ENCODE peak calls at places on chromosomes 5 and 9, in nine cellular contexts. G is GM04503; K is fibroblast of pulmonary artery; Z is HEK293T; U is Right ventricle myocardium superior; C is Calu3; X is cardiac septum; A is RCC 7860; R is activated CD8-positive, alpha-beta memory T cell treated with anti-CD3 and anti-CD28 coated beads, Interleukin-2, amount 50 U/mL, for 4 hours. S is an unnamed sample.

GRCh38 chr9:100488171-100488570 is 15.2 kb downstream of the TMEFF1 start:
- DNase-seq in A (no peak), C (no peak), R (no peak), Z (no peak), X (no peak), U (no peak), K (no peak), G (no peak), S (no peak)

GRCh38 chr5:153952893-153953292 is 85.8 kb downstream of the FAM114A2 start:
- DNase-seq in Z (no peak), R (no peak), G (peak; percentile 64), K (no peak), X (no peak), A (no peak), U (no peak), C (no peak), S (no peak)

GRCh38 chr5:120817044-120817985 is 353.2 kb downstream of the PRR16 start:
- DNase-seq in R (no peak), G (no peak), Z (peak; percentile 10), X (no peak), A (no peak), C (peak; percentile 36), U (no peak), K (peak; percentile 17), S (no peak)

GRCh38 chr5:81370912-81371311 is 23.0 kb downstream of the ACOT12 start:
- DNase-seq in Z (no peak), U (no peak), R (no peak), X (no peak), K (no peak), G (no peak), A (no peak), C (no peak), S (no peak)

GRCh38 chr5:172925336-172925948 is 33.8 kb upstream of the RPL26L1 start:
- DNase-seq in X (no peak), K (no peak), G (no peak), C (no peak), U (no peak), R (no peak), A (no peak), Z (no peak), S (no peak)

GRCh38 chr5:140840978-140841962 is at the start of gene PCDHA8:
- DNase-seq in G (no peak), K (no peak), C (no peak), U (no peak), X (no peak), A (no peak), R (no peak), Z (peak; percentile 43), S (no peak)

GRCh38 chr5:23013395-23013994 is 160.4 kb upstream of the CDH12 start:
- DNase-seq in A (no peak), R (no peak), U (no peak), C (no peak), Z (no peak), X (no peak), G (no peak), K (no peak), S (no peak)

GRCh38 chr5:173764321-173765029 is 123.7 kb upstream of the CPEB4 start:
- DNase-seq in A (peak; percentile 98), G (peak; percentile 83), X (peak; percentile 88), C (peak; percentile 92), U (peak; percentile 82), K (peak; percentile 94), R (no peak), Z (peak; percentile 74), S (no peak)

GRCh38 chr5:119330367-119331183 is 25.2 kb upstream of the TNFAIP8 start:
- DNase-seq in Z (no peak), C (no peak), X (no peak), R (no peak), U (no peak), A (no peak), K (no peak), G (no peak), S (peak; percentile 46)

GRCh38 chr5:54087436-54087835 is 222.9 kb downstream of the ARL15 start:
- DNase-seq in G (peak; percentile 58), A (peak; percentile 36), X (no peak), U (no peak), C (no peak), K (peak; percentile 68), Z (no peak), R (no peak), S (no peak)

GRCh38 chr5:14155075-14155474 is 11.9 kb downstream of the TRIO start:
- DNase-seq in U (no peak), G (no peak), A (peak; percentile 4), X (no peak), Z (no peak), R (no peak), C (no peak), K (no peak), S (no peak)

GRCh38 chr5:180830253-180831138 is 27.9 kb upstream of the MGAT1 start:
- DNase-seq in K (peak; percentile 38), G (no peak), X (peak; percentile 88), Z (no peak), R (peak; percentile 72), C (no peak), A (no peak), U (peak; percentile 81), S (peak; percentile 60)

GRCh38 chr5:137497396-137498290 is 1.5 kb downstream of the SPOCK1 start:
- DNase-seq in Z (no peak), G (no peak), C (no peak), X (no peak), R (no peak), A (no peak), U (no peak), K (no peak), S (no peak)

GRCh38 chr5:103918668-103919367 is 356.2 kb upstream of the NUDT12 start:
- DNase-seq in G (peak; percentile 94), X (no peak), K (peak; percentile 18), U (no peak), C (no peak), A (peak; percentile 11), Z (no peak), R (no peak), S (no peak)

GRCh38 chr5:24381861-24382460 is 262.8 kb downstream of the CDH10 start:
- DNase-seq in C (no peak), A (no peak), X (no peak), G (no peak), K (no peak), Z (no peak), R (no peak), U (no peak), S (no peak)

GRCh38 chr9:130444565-130445221 is at the start of gene ASS1:
- DNase-seq in K (peak; percentile 35), R (peak; percentile 60), Z (peak; percentile 70), X (peak; percentile 86), A (no peak), U (peak; percentile 86), C (peak; percentile 83), G (no peak), S (peak; percentile 10)

S was measured in effector memory CD4-positive, alpha-beta T cell.